ENCODE peak calls at places on chromosomes 16 and 17, in ten cellular contexts. V, D, S, T, N, L, M, P, X and B are unnamed samples.

GRCh38 chr17:27879987-27880608 is 13.1 kb downstream of the LYRM9 start:
- DNase-seq in N (peak; percentile 55), L (peak; percentile 33), V (peak; percentile 90), X (peak; percentile 61), T (no peak), P (peak; percentile 72), S (peak; percentile 68), M (peak; percentile 39), D (peak; percentile 23), B (peak; percentile 41)

GRCh38 chr17:46771601-46772012 is 46.9 kb downstream of the WNT3 start:
- DNase-seq in N (peak; percentile 45), V (no peak), S (no peak), M (no peak), T (no peak), L (peak; percentile 30), D (no peak), P (peak; percentile 66), X (peak; percentile 69), B (no peak)

GRCh38 chr17:11641521-11642275 is 43.4 kb downstream of the DNAH9 start:
- DNase-seq in D (no peak), X (no peak), L (no peak), N (no peak), S (no peak), M (no peak), T (no peak), V (no peak), P (no peak), B (no peak)

GRCh38 chr16:28186752-28187151 is 25.0 kb downstream of the XPO6 start:
- DNase-seq in P (no peak), X (no peak), N (no peak), T (no peak), V (no peak), L (peak; percentile 49), M (no peak), S (no peak), D (no peak), B (no peak)

GRCh38 chr17:1170739-1171138 is 9.0 kb downstream of the ABR start:
- DNase-seq in M (no peak), D (no peak), T (no peak), N (no peak), V (no peak), X (no peak), S (no peak), L (no peak), P (no peak), B (no peak)

GRCh38 chr17:41697122-41697962 is 8.7 kb downstream of the EIF1 start:
- DNase-seq in V (no peak), X (no peak), P (no peak), M (peak; percentile 83), N (no peak), T (no peak), S (peak; percentile 73), L (no peak), D (no peak), B (no peak)

GRCh38 chr17:3600529-3601205 is 8.5 kb downstream of the TRPV1 start:
- DNase-seq in P (no peak), T (no peak), L (no peak), D (no peak), N (no peak), M (no peak), V (no peak), X (no peak), S (no peak), B (no peak)

GRCh38 chr17:73262676-73263642 is 1.3 kb upstream of the CPSF4L start:
- DNase-seq in T (no peak), L (no peak), D (no peak), X (no peak), M (no peak), N (no peak), P (peak; percentile 40), V (no peak), S (no peak), B (no peak)

GRCh38 chr16:22623351-22623781 is 112.7 kb downstream of the NPIPB5 start:
- DNase-seq in L (peak; percentile 83), V (no peak), D (no peak), N (no peak), T (no peak), M (no peak), S (no peak), P (no peak), X (no peak), B (no peak)

GRCh38 chr16:31064882-31065461 is 9.1 kb downstream of the ZNF668 start:
- DNase-seq in M (peak; percentile 65), N (no peak), T (no peak), X (peak; percentile 56), P (no peak), L (peak; percentile 96), S (peak; percentile 80), D (no peak), V (peak; percentile 55), B (no peak)

GRCh38 chr17:73064084-73064938 is 28.2 kb downstream of the SLC39A11 start:
- DNase-seq in V (no peak), M (no peak), X (no peak), P (no peak), L (peak; percentile 17), N (no peak), S (peak; percentile 22), D (no peak), T (no peak), B (no peak)

GRCh38 chr17:72030067-72030899 is 90.5 kb upstream of the SOX9 start:
- DNase-seq in L (peak; percentile 70), S (peak; percentile 37), V (peak; percentile 88), T (no peak), P (peak; percentile 97), N (peak; percentile 77), D (peak; percentile 71), M (no peak), X (peak; percentile 70), B (peak; percentile 64)

GRCh38 chr16:78503501-78504110 is 404.2 kb downstream of the WWOX start:
- DNase-seq in T (peak; percentile 17), X (peak; percentile 56), S (no peak), N (peak; percentile 39), D (no peak), M (peak; percentile 89), V (peak; percentile 10), L (peak; percentile 45), P (peak; percentile 63), B (peak; percentile 37)

GRCh38 chr16:4574919-4575705 is 19.0 kb downstream of the C16orf96 start:
- DNase-seq in N (no peak), P (peak; percentile 47), S (no peak), V (no peak), T (no peak), L (no peak), X (no peak), M (no peak), D (no peak), B (no peak)

GRCh38 chr17:16342979-16343378 is 10.3 kb downstream of the CENPV start:
- DNase-seq in N (no peak), T (no peak), L (peak; percentile 75), X (no peak), P (no peak), V (no peak), S (peak; percentile 58), D (no peak), M (no peak), B (no peak)

GRCh38 chr16:67112591-67113399 is 3.1 kb downstream of the PHAF1 start:
- DNase-seq in D (no peak), N (no peak), P (peak; percentile 23), T (no peak), L (no peak), X (no peak), M (no peak), V (no peak), S (no peak), B (no peak)
- H3K27ac ChIP-seq in D (no peak overlapping the region), N (no peak overlapping the region), P (no peak overlapping the region), T (no peak overlapping the region), L (no peak overlapping the region), X (no peak overlapping the region), M (no peak overlapping the region), V (no peak overlapping the region), S (peak overlapping the region; percentile 30), B (no peak overlapping the region)

GRCh38 chr16:82995927-82996441 is 369.2 kb downstream of the CDH13 start:
- DNase-seq in X (peak; percentile 65), T (no peak), N (no peak), L (peak; percentile 87), P (no peak), V (no peak), D (no peak), M (peak; percentile 46), S (no peak), B (no peak)
- H3K4me3 ChIP-seq in X (peak overlapping the region; percentile 27), T (no peak overlapping the region), N (no peak overlapping the region), L (peak overlapping the region; percentile 20), P (no peak overlapping the region), V (no peak overlapping the region), D (no peak overlapping the region), M (no peak overlapping the region), S (no peak overlapping the region), B (no peak overlapping the region)

GRCh38 chr17:69466905-69467630 is 52.6 kb downstream of the MAP2K6 start:
- DNase-seq in P (peak; percentile 99), X (no peak), M (no peak), D (no peak), T (no peak), N (no peak), S (no peak), L (peak; percentile 78), V (no peak), B (no peak)

GRCh38 chr17:69471406-69471805 is 56.9 kb downstream of the MAP2K6 start:
- DNase-seq in P (no peak), S (no peak), D (no peak), X (no peak), V (no peak), T (no peak), L (no peak), N (no peak), M (no peak), B (no peak)

GRCh38 chr17:69470702-69471101 is 56.2 kb downstream of the MAP2K6 start:
- DNase-seq in D (no peak), T (no peak), L (no peak), M (no peak), V (no peak), X (no peak), N (no peak), S (no peak), P (no peak), B (no peak)

GRCh38 chr17:69466451-69466850 is 52.0 kb downstream of the MAP2K6 start:
- DNase-seq in X (no peak), D (no peak), L (peak; percentile 4), N (no peak), M (no peak), T (no peak), S (no peak), P (peak; percentile 88), V (no peak), B (no peak)

GRCh38 chr17:69468211-69468610 is 53.7 kb downstream of the MAP2K6 start:
- DNase-seq in N (no peak), P (peak; percentile 22), D (no peak), T (no peak), X (no peak), M (no peak), L (no peak), V (no peak), S (no peak), B (no peak)
- H3K27ac ChIP-seq in N (no peak overlapping the region), P (peak overlapping the region; percentile 74), D (no peak overlapping the region), T (no peak overlapping the region), X (no peak overlapping the region), M (no peak overlapping the region), L (no peak overlapping the region), V (peak overlapping the region; percentile 80), S (peak overlapping the region; percentile 8), B (no peak overlapping the region)

DNA sequence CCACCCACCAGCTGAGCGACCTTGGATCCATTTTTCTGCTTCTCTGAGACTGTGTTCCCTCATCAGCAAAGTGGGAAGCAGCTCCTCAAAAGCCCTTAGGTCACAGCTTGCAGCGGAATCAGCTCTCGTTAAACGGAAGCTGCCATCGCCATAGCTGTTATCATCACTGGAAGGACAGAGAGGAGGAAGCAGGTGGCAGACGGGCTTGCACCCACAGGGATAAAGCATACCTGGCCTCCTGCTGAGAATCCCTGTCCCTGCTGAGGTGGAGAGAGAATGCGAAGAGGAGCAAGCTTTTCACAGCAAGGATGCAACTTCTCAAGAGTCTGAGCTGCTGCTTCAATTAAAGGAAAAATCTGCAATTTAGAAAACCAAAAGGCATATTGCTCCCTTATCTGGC is 106.6 kb downstream of the CLEC16A start:
- DNase-seq in L (no peak), S (no peak), V (no peak), D (no peak), N (no peak), M (no peak), X (no peak), T (no peak), P (peak; percentile 76), B (no peak)
- H3K4me3 ChIP-seq in L (no peak overlapping the region), S (no peak overlapping the region), V (no peak overlapping the region), D (no peak overlapping the region), N (no peak overlapping the region), M (no peak overlapping the region), X (no peak overlapping the region), T (no peak overlapping the region), P (no peak overlapping the region), B (no peak overlapping the region)